ENCODE peak calls at places on chromosomes 13 and 19, in nine cellular contexts. One of them, this sample, is unnamed.

GRCh38 chr13:97005631-97006262 is 11.5 kb upstream of the OXGR1 start:
- DNase-seq in stimulated activated CD4-positive, alpha-beta T cell treated with anti-CD3 and anti-CD28 coated beads, Interleukin-2, amount 100 ng/mL, for 24 hours: no peak
- DNase-seq in nephron progenitor cell: no peak
- DNase-seq in AG20443: peak
- DNase-seq in thoracic aorta: no peak
- DNase-seq in HuH-7: no peak
- DNase-seq in brain pericyte: no peak
- DNase-seq in psoas muscle: no peak
- DNase-seq in A549: no peak
- DNase-seq in this sample: no peak

GRCh38 chr19:574658-575526 is 2.5 kb downstream of the BSG start:
- DNase-seq in stimulated activated CD4-positive, alpha-beta T cell treated with anti-CD3 and anti-CD28 coated beads, Interleukin-2, amount 100 ng/mL, for 24 hours: no peak
- DNase-seq in nephron progenitor cell: peak
- DNase-seq in AG20443: no peak
- DNase-seq in thoracic aorta: no peak
- DNase-seq in HuH-7: no peak
- DNase-seq in brain pericyte: no peak
- DNase-seq in psoas muscle: peak
- DNase-seq in A549: no peak
- DNase-seq in this sample: no peak

GRCh38 chr13:25764378-25764777 is 287.4 kb downstream of the SHISA2 start:
- DNase-seq in stimulated activated CD4-positive, alpha-beta T cell treated with anti-CD3 and anti-CD28 coated beads, Interleukin-2, amount 100 ng/mL, for 24 hours: no peak
- DNase-seq in nephron progenitor cell: no peak
- DNase-seq in AG20443: no peak
- DNase-seq in thoracic aorta: no peak
- DNase-seq in HuH-7: no peak
- DNase-seq in brain pericyte: no peak
- DNase-seq in psoas muscle: no peak
- DNase-seq in A549: no peak
- DNase-seq in this sample: no peak

GRCh38 chr19:3250675-3251074 is 26.2 kb downstream of the CELF5 start:
- DNase-seq in stimulated activated CD4-positive, alpha-beta T cell treated with anti-CD3 and anti-CD28 coated beads, Interleukin-2, amount 100 ng/mL, for 24 hours: peak
- DNase-seq in nephron progenitor cell: peak
- DNase-seq in AG20443: peak
- DNase-seq in thoracic aorta: no peak
- DNase-seq in HuH-7: no peak
- DNase-seq in brain pericyte: no peak
- DNase-seq in psoas muscle: no peak
- DNase-seq in A549: peak
- DNase-seq in this sample: no peak

GRCh38 chr19:18704054-18704453 is 20.6 kb downstream of the CRTC1 start:
- DNase-seq in stimulated activated CD4-positive, alpha-beta T cell treated with anti-CD3 and anti-CD28 coated beads, Interleukin-2, amount 100 ng/mL, for 24 hours: no peak
- DNase-seq in nephron progenitor cell: no peak
- DNase-seq in AG20443: no peak
- DNase-seq in thoracic aorta: no peak
- DNase-seq in HuH-7: no peak
- DNase-seq in brain pericyte: no peak
- DNase-seq in psoas muscle: no peak
- DNase-seq in A549: no peak
- DNase-seq in this sample: no peak

GRCh38 chr13:71625694-71626093 is 241.3 kb downstream of the DACH1 start:
- DNase-seq in stimulated activated CD4-positive, alpha-beta T cell treated with anti-CD3 and anti-CD28 coated beads, Interleukin-2, amount 100 ng/mL, for 24 hours: no peak
- DNase-seq in nephron progenitor cell: no peak
- DNase-seq in AG20443: no peak
- DNase-seq in thoracic aorta: no peak
- DNase-seq in HuH-7: no peak
- DNase-seq in brain pericyte: no peak
- DNase-seq in psoas muscle: no peak
- DNase-seq in A549: no peak
- DNase-seq in this sample: peak

GRCh38 chr19:39506944-39507714 is 7.8 kb upstream of the SELENOV start:
- DNase-seq in stimulated activated CD4-positive, alpha-beta T cell treated with anti-CD3 and anti-CD28 coated beads, Interleukin-2, amount 100 ng/mL, for 24 hours: peak
- DNase-seq in nephron progenitor cell: peak
- DNase-seq in AG20443: peak
- DNase-seq in thoracic aorta: no peak
- DNase-seq in HuH-7: no peak
- DNase-seq in brain pericyte: no peak
- DNase-seq in psoas muscle: no peak
- DNase-seq in A549: peak
- DNase-seq in this sample: no peak

GRCh38 chr19:39937792-39938191 is 3.4 kb upstream of the FCGBP start:
- DNase-seq in stimulated activated CD4-positive, alpha-beta T cell treated with anti-CD3 and anti-CD28 coated beads, Interleukin-2, amount 100 ng/mL, for 24 hours: no peak
- DNase-seq in nephron progenitor cell: no peak
- DNase-seq in AG20443: no peak
- DNase-seq in thoracic aorta: no peak
- DNase-seq in HuH-7: no peak
- DNase-seq in brain pericyte: no peak
- DNase-seq in psoas muscle: no peak
- DNase-seq in A549: no peak
- DNase-seq in this sample: no peak

GRCh38 chr19:10760268-10760944 is 42.5 kb downstream of the DNM2 start:
- DNase-seq in stimulated activated CD4-positive, alpha-beta T cell treated with anti-CD3 and anti-CD28 coated beads, Interleukin-2, amount 100 ng/mL, for 24 hours: peak
- DNase-seq in nephron progenitor cell: peak
- DNase-seq in AG20443: peak
- DNase-seq in thoracic aorta: no peak
- DNase-seq in HuH-7: no peak
- DNase-seq in brain pericyte: no peak
- DNase-seq in psoas muscle: no peak
- DNase-seq in A549: no peak
- DNase-seq in this sample: no peak

GRCh38 chr19:38263696-38264485 is 482 bp upstream of the SPINT2 start:
- DNase-seq in stimulated activated CD4-positive, alpha-beta T cell treated with anti-CD3 and anti-CD28 coated beads, Interleukin-2, amount 100 ng/mL, for 24 hours: peak
- DNase-seq in nephron progenitor cell: peak
- DNase-seq in AG20443: peak
- DNase-seq in thoracic aorta: peak
- DNase-seq in HuH-7: no peak
- DNase-seq in brain pericyte: no peak
- DNase-seq in psoas muscle: no peak
- DNase-seq in A549: peak
- DNase-seq in this sample: no peak

GRCh38 chr19:18417250-18418033 is 1.8 kb upstream of the SSBP4 start:
- DNase-seq in stimulated activated CD4-positive, alpha-beta T cell treated with anti-CD3 and anti-CD28 coated beads, Interleukin-2, amount 100 ng/mL, for 24 hours: no peak
- DNase-seq in nephron progenitor cell: peak
- DNase-seq in AG20443: peak
- DNase-seq in thoracic aorta: no peak
- DNase-seq in HuH-7: peak
- DNase-seq in brain pericyte: no peak
- DNase-seq in psoas muscle: peak
- DNase-seq in A549: peak
- DNase-seq in this sample: no peak

GRCh38 chr19:4229179-4229931 is at the start of gene EBI3:
- DNase-seq in stimulated activated CD4-positive, alpha-beta T cell treated with anti-CD3 and anti-CD28 coated beads, Interleukin-2, amount 100 ng/mL, for 24 hours: peak
- DNase-seq in nephron progenitor cell: peak
- DNase-seq in AG20443: peak
- DNase-seq in thoracic aorta: no peak
- DNase-seq in HuH-7: no peak
- DNase-seq in brain pericyte: peak
- DNase-seq in psoas muscle: peak
- DNase-seq in A549: peak
- DNase-seq in this sample: no peak

GRCh38 chr19:16519230-16519687 is 23.0 kb downstream of the CHERP start:
- DNase-seq in stimulated activated CD4-positive, alpha-beta T cell treated with anti-CD3 and anti-CD28 coated beads, Interleukin-2, amount 100 ng/mL, for 24 hours: no peak
- DNase-seq in nephron progenitor cell: no peak
- DNase-seq in AG20443: no peak
- DNase-seq in thoracic aorta: no peak
- DNase-seq in HuH-7: no peak
- DNase-seq in brain pericyte: no peak
- DNase-seq in psoas muscle: no peak
- DNase-seq in A549: no peak
- DNase-seq in this sample: no peak

GRCh38 chr19:41801682-41802317 is 5.4 kb downstream of the CEACAM3 start:
- DNase-seq in stimulated activated CD4-positive, alpha-beta T cell treated with anti-CD3 and anti-CD28 coated beads, Interleukin-2, amount 100 ng/mL, for 24 hours: no peak
- DNase-seq in nephron progenitor cell: no peak
- DNase-seq in AG20443: no peak
- DNase-seq in thoracic aorta: no peak
- DNase-seq in HuH-7: no peak
- DNase-seq in brain pericyte: no peak
- DNase-seq in psoas muscle: no peak
- DNase-seq in A549: no peak
- DNase-seq in this sample: no peak

GRCh38 chr13:56988543-56988942 is 152.2 kb upstream of the PRR20A start:
- DNase-seq in stimulated activated CD4-positive, alpha-beta T cell treated with anti-CD3 and anti-CD28 coated beads, Interleukin-2, amount 100 ng/mL, for 24 hours: no peak
- DNase-seq in nephron progenitor cell: no peak
- DNase-seq in AG20443: no peak
- DNase-seq in thoracic aorta: no peak
- DNase-seq in HuH-7: no peak
- DNase-seq in brain pericyte: no peak
- DNase-seq in psoas muscle: no peak
- DNase-seq in A549: no peak
- DNase-seq in this sample: no peak

GRCh38 chr13:67221630-67222226 is 8.4 kb downstream of the PCDH9 start:
- DNase-seq in stimulated activated CD4-positive, alpha-beta T cell treated with anti-CD3 and anti-CD28 coated beads, Interleukin-2, amount 100 ng/mL, for 24 hours: no peak
- DNase-seq in nephron progenitor cell: no peak
- DNase-seq in AG20443: no peak
- DNase-seq in thoracic aorta: no peak
- DNase-seq in HuH-7: no peak
- DNase-seq in brain pericyte: no peak
- DNase-seq in psoas muscle: no peak
- DNase-seq in A549: no peak
- DNase-seq in this sample: no peak

GRCh38 chr13:32415019-32415418 is 12.9 kb downstream of the N4BP2L1 start:
- DNase-seq in stimulated activated CD4-positive, alpha-beta T cell treated with anti-CD3 and anti-CD28 coated beads, Interleukin-2, amount 100 ng/mL, for 24 hours: no peak
- DNase-seq in nephron progenitor cell: no peak
- DNase-seq in AG20443: peak
- DNase-seq in thoracic aorta: no peak
- DNase-seq in HuH-7: peak
- DNase-seq in brain pericyte: no peak
- DNase-seq in psoas muscle: no peak
- DNase-seq in A549: peak
- DNase-seq in this sample: no peak

GRCh38 chr13:93004919-93005318 is 221.7 kb upstream of the GPC6 start:
- DNase-seq in stimulated activated CD4-positive, alpha-beta T cell treated with anti-CD3 and anti-CD28 coated beads, Interleukin-2, amount 100 ng/mL, for 24 hours: no peak
- DNase-seq in nephron progenitor cell: no peak
- DNase-seq in AG20443: no peak
- DNase-seq in thoracic aorta: no peak
- DNase-seq in HuH-7: peak
- DNase-seq in brain pericyte: no peak
- DNase-seq in psoas muscle: no peak
- DNase-seq in A549: peak
- DNase-seq in this sample: no peak

GRCh38 chr13:43878897-43879322 is 630 bp downstream of the CCDC122 start:
- DNase-seq in stimulated activated CD4-positive, alpha-beta T cell treated with anti-CD3 and anti-CD28 coated beads, Interleukin-2, amount 100 ng/mL, for 24 hours: no peak
- DNase-seq in nephron progenitor cell: no peak
- DNase-seq in AG20443: peak
- DNase-seq in thoracic aorta: peak
- DNase-seq in HuH-7: peak
- DNase-seq in brain pericyte: peak
- DNase-seq in psoas muscle: peak
- DNase-seq in A549: peak
- DNase-seq in this sample: peak

GRCh38 chr19:41701401-41702075 is 6.9 kb upstream of the CEACAM5 start:
- DNase-seq in stimulated activated CD4-positive, alpha-beta T cell treated with anti-CD3 and anti-CD28 coated beads, Interleukin-2, amount 100 ng/mL, for 24 hours: peak
- DNase-seq in nephron progenitor cell: no peak
- DNase-seq in AG20443: no peak
- DNase-seq in thoracic aorta: no peak
- DNase-seq in HuH-7: peak
- DNase-seq in brain pericyte: no peak
- DNase-seq in psoas muscle: no peak
- DNase-seq in A549: peak
- DNase-seq in this sample: no peak

GRCh38 chr13:103517066-103517767 is 451.0 kb upstream of the SLC10A2 start:
- DNase-seq in stimulated activated CD4-positive, alpha-beta T cell treated with anti-CD3 and anti-CD28 coated beads, Interleukin-2, amount 100 ng/mL, for 24 hours: no peak
- DNase-seq in nephron progenitor cell: no peak
- DNase-seq in AG20443: no peak
- DNase-seq in thoracic aorta: no peak
- DNase-seq in HuH-7: peak
- DNase-seq in brain pericyte: no peak
- DNase-seq in psoas muscle: no peak
- DNase-seq in A549: no peak
- DNase-seq in this sample: no peak

GRCh38 chr13:49303533-49304252 is 56.0 kb downstream of the CDADC1 start:
- DNase-seq in stimulated activated CD4-positive, alpha-beta T cell treated with anti-CD3 and anti-CD28 coated beads, Interleukin-2, amount 100 ng/mL, for 24 hours: no peak
- DNase-seq in nephron progenitor cell: peak
- DNase-seq in AG20443: no peak
- DNase-seq in thoracic aorta: no peak
- DNase-seq in HuH-7: peak
- DNase-seq in brain pericyte: no peak
- DNase-seq in psoas muscle: peak
- DNase-seq in A549: no peak
- DNase-seq in this sample: no peak

This sample was measured in glomerular endothelial cell.